ENCODE peak calls at places on chromosomes 4 and X, in five cellular contexts. Y is left ventricle myocardium inferior, V is HL-60, E is testis, H is fibroblast of lung. A is an unnamed sample.

GRCh38 chr4:151744614-151745013 is 16.2 kb downstream of the GATB start:
- DNase-seq in Y (no peak), H (peak), E (no peak), V (no peak), A (no peak)

GRCh38 chr4:157004279-157005161 is 32.9 kb upstream of the PDGFC start:
- DNase-seq in E (no peak), Y (no peak), H (peak), V (no peak), A (no peak)

GRCh38 chrX:24561121-24561520 is 86.0 kb downstream of the PCYT1B start:
- DNase-seq in V (no peak), Y (no peak), E (no peak), H (no peak), A (no peak)

GRCh38 chr4:56976283-56976877 is 1.0 kb downstream of the NOA1 start:
- DNase-seq in V (no peak), E (peak), Y (no peak), H (no peak), A (peak)

GRCh38 chr4:95549246-95550138 is 719 bp upstream of the UNC5C start:
- DNase-seq in E (peak), V (no peak), H (peak), Y (peak), A (peak)

GRCh38 chr4:121243476-121243875 is 79.4 kb upstream of the TNIP3 start:
- DNase-seq in V (no peak), Y (no peak), E (no peak), H (peak), A (no peak)

GRCh38 chr4:126267689-126268088 is 952.9 kb downstream of the FAT4 start:
- DNase-seq in E (no peak), V (no peak), Y (no peak), H (peak), A (no peak)

GRCh38 chr4:99438578-99438875 is 3.4 kb upstream of the ADH7 start:
- DNase-seq in E (no peak), H (no peak), V (no peak), Y (no peak), A (no peak)

GRCh38 chrX:51860679-51861078 is 32.7 kb upstream of the MAGED1 start:
- DNase-seq in Y (no peak), V (no peak), H (peak), E (peak), A (peak)

GRCh38 chr4:23333946-23334878 is 555.6 kb downstream of the PPARGC1A start:
- DNase-seq in Y (no peak), E (no peak), H (peak), V (peak), A (no peak)

GRCh38 chr4:15913631-15913970 is 24.9 kb downstream of the FGFBP1 start:
- DNase-seq in Y (no peak), H (peak), E (no peak), V (no peak), A (no peak)

GRCh38 chr4:122712782-122713181 is 19.7 kb upstream of the BBS12 start:
- DNase-seq in Y (no peak), V (no peak), H (peak), E (no peak), A (no peak)

GRCh38 chrX:30215357-30215843 is at the start of gene MAGEB2:
- DNase-seq in Y (no peak), E (peak), H (no peak), V (peak), A (no peak)

GRCh38 chr4:21363701-21364100 is 584.9 kb downstream of the KCNIP4 start:
- DNase-seq in V (no peak), E (no peak), Y (no peak), H (no peak), A (no peak)

GRCh38 chrX:130055103-130055502 is 55.2 kb downstream of the ELF4 start:
- DNase-seq in E (no peak), Y (no peak), V (no peak), H (peak), A (no peak)

DNA sequence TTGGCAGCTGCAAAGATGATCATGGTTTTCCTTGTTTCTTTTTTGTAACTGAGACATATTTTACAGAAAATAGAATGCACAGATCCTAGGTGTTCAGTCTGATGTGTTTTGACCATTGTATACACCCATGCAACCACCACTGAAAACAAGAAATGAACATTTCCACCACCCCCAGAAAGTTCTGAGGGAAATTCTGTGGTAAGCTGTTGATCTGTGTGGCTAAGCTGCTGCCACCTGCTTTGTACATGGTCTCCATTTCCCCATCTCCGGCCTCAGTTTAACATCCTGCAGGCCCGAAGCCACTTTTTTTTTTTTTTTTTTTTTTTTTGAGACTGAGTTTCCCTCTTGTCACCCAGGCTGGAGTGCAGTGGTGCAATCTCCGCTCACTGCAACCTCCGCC is 65.3 kb downstream of the NYX start:
- DNase-seq in H (no peak), E (no peak), Y (no peak), V (no peak), A (no peak)
- H3K27ac ChIP-seq in H (no peak), E (no peak), Y (no peak), V (no peak), A (no peak)

GRCh38 chrX:20594985-20595384 is 328.3 kb upstream of the RPS6KA3 start:
- DNase-seq in Y (no peak), E (no peak), H (peak), V (no peak), A (no peak)
- TF ChIP-seq CTCF in Y (peak), E (no peak), H (no peak), V (no peak), A (no peak)

GRCh38 chr4:87354168-87355102 is 31.8 kb upstream of the HSD17B13 start:
- DNase-seq in H (peak), E (no peak), V (no peak), Y (no peak), A (no peak)
- H3K27ac ChIP-seq in H (no peak), E (no peak), V (no peak), Y (peak), A (no peak)

GRCh38 chrX:108165349-108166111 is 74.0 kb downstream of the ATG4A start:
- DNase-seq in H (peak), Y (no peak), V (no peak), E (peak), A (peak)
- TF ChIP-seq CTCF in H (peak), Y (peak), V (no peak), E (peak), A (no peak)

GRCh38 chrX:45771560-45772340 is 571.1 kb upstream of the DIPK2B start:
- DNase-seq in E (no peak), V (no peak), Y (peak), H (peak), A (no peak)
- H3K27ac ChIP-seq in E (no peak), V (peak), Y (peak), H (peak), A (no peak)

A was measured in ovary.